ENCODE peak calls at places on chromosomes 7 and 10, in seven cellular contexts. W is heart left ventricle, Q is left ventricle myocardium inferior, K is astrocyte of the cerebellum, L is adrenal gland, X is mucosa of descending colon, A is progenitor cell of endocrine pancreas. Z is an unnamed sample.

GRCh38 chr7:4951903-4952636 is 6.9 kb downstream of the MMD2 start:
- DNase-seq in Q (no peak), A (peak; percentile 28), W (no peak), K (no peak), X (no peak), L (no peak), Z (peak; percentile 62)

GRCh38 chr7:111172573-111172972 is 81.6 kb downstream of the LRRN3 start:
- DNase-seq in K (no peak), Q (no peak), A (no peak), W (no peak), X (no peak), L (no peak), Z (no peak)

GRCh38 chr10:127278001-127278400 is 81.6 kb upstream of the INSYN2A start:
- DNase-seq in W (no peak), Q (no peak), L (no peak), A (no peak), X (no peak), K (peak; percentile 61), Z (no peak)

GRCh38 chr10:124381011-124381591 is 37.6 kb downstream of the OAT start:
- DNase-seq in L (no peak), A (no peak), K (no peak), Q (no peak), W (no peak), X (no peak), Z (no peak)

GRCh38 chr10:62744136-62744535 is 60.4 kb upstream of the ADO start:
- DNase-seq in Q (no peak), A (no peak), X (no peak), W (no peak), K (no peak), L (no peak), Z (no peak)

GRCh38 chr7:139947021-139947420 is 115.7 kb downstream of the PARP12 start:
- DNase-seq in Q (no peak), A (no peak), W (no peak), L (no peak), X (no peak), K (no peak), Z (no peak)

GRCh38 chr10:43197834-43198681 is 59.8 kb downstream of the CSGALNACT2 start:
- DNase-seq in A (no peak), L (no peak), X (peak; percentile 21), W (no peak), Q (no peak), K (no peak), Z (peak; percentile 45)

GRCh38 chr10:49243610-49244283 is 55.2 kb upstream of the C10orf71 start:
- DNase-seq in Q (no peak), K (no peak), X (no peak), A (no peak), L (no peak), W (no peak), Z (no peak)

GRCh38 chr7:7122033-7122478 is 60.3 kb upstream of the C1GALT1 start:
- DNase-seq in K (no peak), X (no peak), A (no peak), W (no peak), L (no peak), Q (no peak), Z (no peak)

GRCh38 chr7:137873524-137873923 is 26.8 kb upstream of the DGKI start:
- DNase-seq in Q (no peak), X (no peak), A (no peak), W (no peak), L (no peak), K (no peak), Z (no peak)

GRCh38 chr7:158728911-158729645 is 24.5 kb upstream of the NCAPG2 start:
- DNase-seq in W (no peak), X (no peak), L (no peak), K (no peak), Q (no peak), A (no peak), Z (no peak)

GRCh38 chr10:100515612-100516011 is 4.0 kb downstream of the SEC31B start:
- DNase-seq in X (no peak), K (no peak), L (no peak), A (no peak), Q (no peak), W (no peak), Z (no peak)

GRCh38 chr7:33806284-33807157 is 98.8 kb upstream of the BMPER start:
- DNase-seq in K (no peak), Q (peak; percentile 59), L (no peak), A (no peak), X (no peak), W (no peak), Z (no peak)

GRCh38 chr10:33180390-33180789 is 154.1 kb downstream of the NRP1 start:
- DNase-seq in K (no peak), L (no peak), X (no peak), W (no peak), A (no peak), Q (no peak), Z (no peak)

GRCh38 chr10:73609116-73609515 is 18.0 kb upstream of the USP54 start:
- DNase-seq in K (no peak), W (no peak), L (no peak), Q (no peak), A (no peak), X (no peak), Z (no peak)

GRCh38 chr7:98730331-98730730 is 113.2 kb downstream of the NPTX2 start:
- DNase-seq in X (no peak), W (no peak), A (no peak), Q (no peak), K (no peak), L (no peak), Z (no peak)

GRCh38 chr10:90859321-90859751 is 1.5 kb upstream of the HTR7 start:
- DNase-seq in X (no peak), Q (no peak), K (no peak), A (no peak), L (no peak), W (no peak), Z (no peak)

GRCh38 chr10:99709480-99710229 is 22.3 kb downstream of the COX15 start:
- DNase-seq in A (no peak), L (peak; percentile 20), Q (no peak), X (no peak), W (no peak), K (no peak), Z (no peak)

GRCh38 chr7:24158976-24159375 is 125.0 kb upstream of the NPY start:
- DNase-seq in X (no peak), Q (no peak), L (no peak), A (no peak), W (no peak), K (peak; percentile 32), Z (no peak)

GRCh38 chr10:117860823-117861222 is 185.9 kb downstream of the RAB11FIP2 start:
- DNase-seq in X (no peak), A (no peak), Q (no peak), L (no peak), K (no peak), W (no peak), Z (no peak)

DNA sequence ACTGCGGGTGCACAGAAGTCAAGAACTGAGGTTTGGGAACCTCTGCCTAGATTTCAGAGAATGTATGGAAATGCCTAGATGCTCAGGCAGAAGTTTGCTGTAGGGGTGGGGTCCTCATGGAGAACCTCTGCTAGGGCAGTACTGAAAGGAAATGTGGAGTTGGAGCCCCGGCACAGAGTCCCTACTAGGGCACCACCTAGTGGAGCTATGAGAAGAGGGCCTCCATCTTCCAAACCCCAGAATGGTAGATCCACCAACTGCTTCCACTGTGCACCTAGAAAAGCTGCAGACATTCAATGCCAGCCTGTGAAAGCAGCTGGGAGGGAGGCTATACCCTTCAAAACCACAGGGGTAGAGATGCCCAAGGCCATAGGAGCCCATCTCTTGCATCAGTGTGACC is 1336.0 kb upstream of the CELF2 start:
- DNase-seq in W (no peak), Q (no peak), L (no peak), A (no peak), X (no peak), K (no peak), Z (no peak)
- TF ChIP-seq CTCF in W (no peak), Q (no peak), L (no peak), A (no peak), X (no peak), K (no peak), Z (no peak)

DNA sequence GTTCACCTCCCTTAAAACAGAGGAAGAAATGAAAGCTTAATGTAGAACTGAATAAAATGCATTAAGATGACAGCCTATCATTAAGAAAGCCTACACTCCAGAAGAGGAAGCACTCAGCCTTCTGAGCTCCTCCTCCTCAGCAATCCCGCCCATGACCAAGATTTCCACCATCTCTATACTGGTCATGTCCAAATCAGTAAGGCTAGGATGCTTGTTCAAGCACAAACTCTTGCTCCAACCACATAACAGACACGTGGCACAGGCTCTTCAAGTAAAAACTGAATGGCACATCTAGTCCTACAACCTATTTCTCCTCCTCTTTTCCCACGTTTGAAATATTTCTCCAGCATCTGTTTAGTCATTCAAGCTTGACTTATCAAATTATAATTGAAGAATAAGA is 454.1 kb downstream of the PARD3 start:
- DNase-seq in X (no peak), K (no peak), A (no peak), W (no peak), Q (no peak), L (no peak), Z (no peak)
- TF ChIP-seq CTCF in X (no peak), K (no peak), A (no peak), W (no peak), Q (no peak), L (no peak), Z (no peak)

DNA sequence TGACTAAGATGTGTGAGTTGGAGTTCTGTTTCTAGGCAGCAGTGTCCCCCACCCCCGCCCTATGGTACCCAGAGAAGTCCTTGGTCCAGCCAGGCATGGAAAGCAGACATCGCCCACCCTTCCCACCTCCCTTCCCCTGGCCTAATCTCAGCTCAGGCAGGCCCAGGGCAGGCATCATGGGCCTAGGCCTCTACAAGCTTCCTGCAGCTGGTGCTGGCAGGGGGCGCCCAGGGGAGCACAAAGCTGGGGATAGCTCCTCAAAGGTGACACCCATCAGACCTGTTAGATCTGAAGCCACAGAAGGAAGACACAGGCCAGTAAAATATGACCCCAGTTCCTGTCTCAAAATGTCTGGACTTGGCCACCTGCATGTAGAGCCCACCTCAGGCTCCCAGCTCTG is 18.9 kb upstream of the UNC5B start:
- DNase-seq in X (no peak), Q (no peak), W (no peak), K (no peak), A (no peak), L (no peak), Z (no peak)
- TF ChIP-seq CTCF in X (no peak), Q (no peak), W (no peak), K (no peak), A (no peak), L (no peak), Z (no peak)

DNA sequence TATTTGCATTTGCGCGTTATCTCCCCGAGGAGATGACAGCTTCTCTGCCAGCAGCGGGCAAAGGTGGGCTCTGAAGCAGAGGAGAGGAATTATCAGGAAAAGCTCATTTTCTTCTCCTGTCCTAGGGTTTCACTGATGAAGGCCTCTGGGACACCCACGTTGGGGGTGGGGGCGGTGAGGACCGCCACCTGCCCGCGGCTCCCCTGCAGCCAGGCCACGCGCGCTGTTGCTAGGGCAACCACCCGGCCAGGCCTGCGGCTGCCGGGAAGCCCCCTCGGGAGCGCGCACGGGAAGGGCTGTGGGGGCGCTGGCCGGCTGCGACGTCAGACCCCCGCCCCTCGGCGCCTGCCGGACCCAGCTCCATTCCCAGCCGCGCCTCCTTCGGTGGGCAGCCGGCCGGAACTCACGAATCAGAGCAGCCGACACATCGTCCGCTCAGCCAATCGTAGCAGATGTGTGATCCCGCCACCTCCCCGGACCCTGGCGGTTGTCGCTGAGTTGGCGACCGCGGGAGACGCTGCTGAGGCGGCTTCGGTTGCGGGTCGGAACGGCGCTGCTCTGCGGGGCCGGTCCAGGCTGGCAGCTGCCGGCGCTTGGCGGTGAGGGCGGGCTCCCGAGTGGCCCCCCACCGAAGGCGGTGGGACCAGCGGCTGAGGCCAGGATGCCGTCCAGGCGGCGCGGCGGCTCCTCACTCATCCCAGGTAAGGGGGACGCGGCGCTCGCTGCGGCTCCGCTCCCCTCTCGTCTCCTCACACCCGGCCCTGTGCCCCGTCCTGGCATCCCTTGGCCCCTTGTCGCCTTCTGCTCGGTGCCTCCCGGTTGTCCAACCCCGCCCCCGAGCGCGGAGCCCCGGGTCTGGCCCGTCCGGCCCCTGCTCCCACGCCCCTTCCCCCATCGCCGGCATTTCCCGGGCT is at the start of gene TPST1:
- DNase-seq in K (peak; percentile 57), L (peak; percentile 87), Q (peak; percentile 87), W (peak; percentile 89), A (peak; percentile 97), X (peak; percentile 74), Z (peak; percentile 96)
- TF ChIP-seq CTCF in K (peak; percentile 43), L (peak; percentile 41), Q (peak; percentile 75), W (peak; percentile 43), A (peak; percentile 74), X (peak; percentile 49), Z (peak; percentile 57)

Z was measured in nephron progenitor cell.